ENCODE peak calls at places on chromosomes 1 and 21, in eight cellular contexts. P is suprapubic skin, B is heart right ventricle, O is Peyer's patch, K is thoracic aorta, J is SK-N-SH, M is ovary, N is heart left ventricle. X is an unnamed sample.
A peak's percentile ranks its signal among the peaks of the same experiment; 100 is the strongest.

GRCh38 chr1:3584915-3585314 is 26.4 kb downstream of the MEGF6 start:
- DNase-seq in P (no peak), B (no peak), O (no peak), K (no peak), J (no peak), M (no peak), N (no peak), X (no peak)

GRCh38 chr1:72009170-72009569 is 273.2 kb downstream of the NEGR1 start:
- DNase-seq in P (no peak), B (no peak), O (no peak), K (no peak), J (no peak), M (no peak), N (no peak), X (no peak)

GRCh38 chr1:92762355-92762754 is 22.6 kb downstream of the EVI5 start:
- DNase-seq in P (no peak), B (no peak), O (no peak), K (no peak), J (no peak), M (no peak), N (no peak), X (no peak)

GRCh38 chr1:87449348-87449963 is 120.8 kb downstream of the LMO4 start:
- DNase-seq in P (no peak), B (peak; percentile 20), O (no peak), K (peak; percentile 22), J (no peak), M (peak; percentile 16), N (peak; percentile 59), X (no peak)

GRCh38 chr1:210371916-210372315 is 43.2 kb downstream of the HHAT start:
- DNase-seq in P (no peak), B (no peak), O (no peak), K (no peak), J (no peak), M (no peak), N (no peak), X (no peak)

GRCh38 chr1:202567747-202568146 is 142.5 kb downstream of the SYT2 start:
- DNase-seq in P (no peak), B (no peak), O (no peak), K (no peak), J (no peak), M (no peak), N (no peak), X (no peak)

GRCh38 chr1:109611951-109612310 is 7.5 kb downstream of the GNAT2 start:
- DNase-seq in P (no peak), B (no peak), O (no peak), K (no peak), J (no peak), M (no peak), N (no peak), X (no peak)

GRCh38 chr1:48442864-48443619 is 29.0 kb downstream of the SPATA6 start:
- DNase-seq in P (no peak), B (no peak), O (no peak), K (no peak), J (no peak), M (no peak), N (no peak), X (no peak)

GRCh38 chr1:237383825-237384612 is 342.0 kb downstream of the RYR2 start:
- DNase-seq in P (no peak), B (no peak), O (peak; percentile 52), K (no peak), J (no peak), M (peak; percentile 25), N (no peak), X (peak; percentile 38)

GRCh38 chr1:170503691-170504090 is 28.3 kb upstream of the GORAB start:
- DNase-seq in P (no peak), B (no peak), O (no peak), K (no peak), J (no peak), M (no peak), N (no peak), X (no peak)

GRCh38 chr1:165444897-165445370 is at the start of gene RXRG:
- DNase-seq in P (no peak), B (peak; percentile 64), O (no peak), K (no peak), J (peak; percentile 48), M (no peak), N (peak; percentile 30), X (no peak)

GRCh38 chr1:93777255-93777654 is 95.6 kb upstream of the BCAR3 start:
- DNase-seq in P (no peak), B (no peak), O (no peak), K (no peak), J (no peak), M (no peak), N (no peak), X (no peak)

GRCh38 chr1:156795787-156796186 is 20.9 kb downstream of the SH2D2A start:
- DNase-seq in P (peak; percentile 15), B (no peak), O (no peak), K (no peak), J (no peak), M (no peak), N (no peak), X (no peak)

GRCh38 chr1:240475832-240476231 is 136.1 kb downstream of the GREM2 start:
- DNase-seq in P (no peak), B (no peak), O (no peak), K (no peak), J (no peak), M (no peak), N (no peak), X (no peak)

GRCh38 chr1:25017436-25018109 is 87.5 kb upstream of the RUNX3 start:
- DNase-seq in P (no peak), B (no peak), O (no peak), K (no peak), J (no peak), M (no peak), N (no peak), X (peak; percentile 74)

GRCh38 chr1:158045639-158046038 is 52.2 kb downstream of the KIRREL1 start:
- DNase-seq in P (no peak), B (no peak), O (no peak), K (no peak), J (no peak), M (no peak), N (no peak), X (peak; percentile 75)

GRCh38 chr1:25711555-25712298 is 88.3 kb upstream of the SELENON start:
- DNase-seq in P (no peak), B (peak; percentile 52), O (no peak), K (no peak), J (no peak), M (no peak), N (no peak), X (no peak)

GRCh38 chr1:37479255-37480124 is 5.1 kb downstream of the ZC3H12A start:
- DNase-seq in P (peak; percentile 93), B (peak; percentile 68), O (peak; percentile 98), K (peak; percentile 85), J (peak; percentile 32), M (peak; percentile 73), N (peak; percentile 75), X (peak; percentile 88)

GRCh38 chr1:51969038-51969705 is 21.3 kb downstream of the RAB3B start:
- DNase-seq in P (no peak), B (no peak), O (no peak), K (no peak), J (no peak), M (no peak), N (no peak), X (peak; percentile 94)

GRCh38 chr1:58618303-58618702 is 41.3 kb upstream of the TACSTD2 start:
- DNase-seq in P (no peak), B (no peak), O (no peak), K (peak; percentile 17), J (no peak), M (no peak), N (no peak), X (peak; percentile 95)

GRCh38 chr1:152768847-152769533 is 6.0 kb upstream of the LCE1F start:
- DNase-seq in P (no peak), B (no peak), O (no peak), K (no peak), J (no peak), M (no peak), N (no peak), X (no peak)

GRCh38 chr1:182642461-182642860 is 38.3 kb upstream of the RGS16 start:
- DNase-seq in P (no peak), B (no peak), O (no peak), K (no peak), J (no peak), M (no peak), N (no peak), X (no peak)

GRCh38 chr1:233094691-233095090 is 144.3 kb downstream of the NTPCR start:
- DNase-seq in P (no peak), B (no peak), O (no peak), K (no peak), J (no peak), M (no peak), N (no peak), X (no peak)

GRCh38 chr1:58401991-58402390 is 144.5 kb downstream of the OMA1 start:
- DNase-seq in P (no peak), B (peak; percentile 23), O (no peak), K (no peak), J (no peak), M (no peak), N (no peak), X (no peak)

GRCh38 chr1:108560143-108560429 is 186 bp downstream of the EEIG2 start:
- DNase-seq in P (no peak), B (no peak), O (no peak), K (no peak), J (peak; percentile 87), M (no peak), N (no peak), X (no peak)

GRCh38 chr1:167533851-167534300 is 15.5 kb upstream of the CD247 start:
- DNase-seq in P (no peak), B (peak; percentile 50), O (peak; percentile 76), K (no peak), J (peak; percentile 81), M (peak; percentile 54), N (peak; percentile 58), X (peak; percentile 52)

GRCh38 chr21:41662761-41663160 is 104.1 kb downstream of the RIPK4 start:
- DNase-seq in P (peak; percentile 21), B (no peak), O (peak; percentile 32), K (no peak), J (no peak), M (no peak), N (no peak), X (no peak)

GRCh38 chr1:208208132-208208487 is 36.1 kb downstream of the PLXNA2 start:
- DNase-seq in P (no peak), B (no peak), O (no peak), K (no peak), J (no peak), M (no peak), N (no peak), X (no peak)
- H3K27ac ChIP-seq in P (peak overlapping the region; percentile 21), B (peak overlapping the region; percentile 83), O (peak overlapping the region; percentile 76), K (peak overlapping the region; percentile 82), J (no peak overlapping the region), M (no peak overlapping the region), N (peak overlapping the region; percentile 77), X (peak overlapping the region; percentile 77)

GRCh38 chr1:29655945-29656866 is 419.9 kb downstream of the PTPRU start:
- DNase-seq in P (peak; percentile 68), B (no peak), O (no peak), K (no peak), J (peak; percentile 53), M (no peak), N (no peak), X (no peak)
- TF ChIP-seq CTCF in P (no peak), B (peak; percentile 21), O (no peak), K (no peak), J (peak; percentile 46), M (no peak), N (no peak), X (peak; percentile 76)

GRCh38 chr1:201369209-201369608 is 8.3 kb downstream of the TNNT2 start:
- DNase-seq in P (no peak), B (no peak), O (no peak), K (no peak), J (no peak), M (no peak), N (peak; percentile 73), X (no peak)
- H3K27me3 ChIP-seq in P (peaks cover 39% of the 10 kb centered on the region), B (no peaks in the 10 kb centered on the region), O (no peaks in the 10 kb centered on the region), K (no peaks in the 10 kb centered on the region), J (peaks cover 60% of the 10 kb centered on the region), M (no peaks in the 10 kb centered on the region), N (no peaks in the 10 kb centered on the region), X (peaks cover 22% of the 10 kb centered on the region)

GRCh38 chr1:22031214-22031962 is 21.1 kb upstream of the CDC42 start:
- DNase-seq in P (no peak), B (no peak), O (peak; percentile 63), K (no peak), J (peak; percentile 43), M (no peak), N (peak; percentile 30), X (no peak)
- H3K27ac ChIP-seq in P (peak overlapping the region; percentile 23), B (peak overlapping the region; percentile 71), O (peak overlapping the region; percentile 67), K (no peak overlapping the region), J (peak overlapping the region; percentile 47), M (no peak overlapping the region), N (peak overlapping the region; percentile 57), X (no peak overlapping the region)

X was measured in brain microvascular endothelial cell.